ENCODE peak calls at places on chromosomes 13 and 19, in eight cellular contexts. One of them, this sample, is unnamed.

GRCh38 chr19:741506-742131 is 9.3 kb upstream of the MISP start:
- DNase-seq in trophoblast cell: peak; percentile 13
- DNase-seq in cardiac muscle cell: no peak
- DNase-seq in lower lobe of right lung: no peak
- DNase-seq in breast epithelium: no peak
- DNase-seq in CD4-positive, alpha-beta T cell: no peak
- DNase-seq in heart right ventricle: no peak
- DNase-seq in A549: peak; percentile 66
- DNase-seq in this sample: no peak

GRCh38 chr13:74641586-74641985 is 507.4 kb upstream of the KLF12 start:
- DNase-seq in A549: no peak
- DNase-seq in CD4-positive, alpha-beta T cell: no peak
- DNase-seq in heart right ventricle: no peak
- DNase-seq in cardiac muscle cell: no peak
- DNase-seq in lower lobe of right lung: no peak
- DNase-seq in breast epithelium: no peak
- DNase-seq in trophoblast cell: no peak
- DNase-seq in this sample: no peak

GRCh38 chr13:34224877-34225276 is 406.9 kb downstream of the RFC3 start:
- DNase-seq in breast epithelium: no peak
- DNase-seq in trophoblast cell: peak; percentile 61
- DNase-seq in A549: no peak
- DNase-seq in cardiac muscle cell: no peak
- DNase-seq in CD4-positive, alpha-beta T cell: no peak
- DNase-seq in lower lobe of right lung: no peak
- DNase-seq in heart right ventricle: no peak
- DNase-seq in this sample: no peak

GRCh38 chr19:41324921-41325639 is 15.1 kb downstream of the CCDC97 start:
- DNase-seq in lower lobe of right lung: peak; percentile 79
- DNase-seq in heart right ventricle: peak; percentile 89
- DNase-seq in CD4-positive, alpha-beta T cell: no peak
- DNase-seq in breast epithelium: peak; percentile 53
- DNase-seq in trophoblast cell: no peak
- DNase-seq in A549: peak; percentile 79
- DNase-seq in cardiac muscle cell: peak; percentile 85
- DNase-seq in this sample: no peak

GRCh38 chr19:4369888-4370260 is 26.5 kb downstream of the MPND start:
- DNase-seq in CD4-positive, alpha-beta T cell: peak; percentile 68
- DNase-seq in heart right ventricle: no peak
- DNase-seq in cardiac muscle cell: no peak
- DNase-seq in A549: no peak
- DNase-seq in breast epithelium: no peak
- DNase-seq in trophoblast cell: no peak
- DNase-seq in lower lobe of right lung: peak; percentile 74
- DNase-seq in this sample: peak; percentile 65

GRCh38 chr13:46522692-46523040 is 30.3 kb upstream of the LRCH1 start:
- DNase-seq in trophoblast cell: no peak
- DNase-seq in CD4-positive, alpha-beta T cell: no peak
- DNase-seq in A549: no peak
- DNase-seq in heart right ventricle: no peak
- DNase-seq in breast epithelium: no peak
- DNase-seq in lower lobe of right lung: no peak
- DNase-seq in cardiac muscle cell: no peak
- DNase-seq in this sample: no peak

GRCh38 chr13:44004881-44005280 is 125.2 kb downstream of the LACC1 start:
- DNase-seq in A549: no peak
- DNase-seq in trophoblast cell: no peak
- DNase-seq in breast epithelium: no peak
- DNase-seq in cardiac muscle cell: peak; percentile 56
- DNase-seq in CD4-positive, alpha-beta T cell: no peak
- DNase-seq in heart right ventricle: no peak
- DNase-seq in lower lobe of right lung: no peak
- DNase-seq in this sample: no peak

GRCh38 chr19:31231181-31231580 is 118.1 kb downstream of the TSHZ3 start:
- DNase-seq in A549: no peak
- DNase-seq in trophoblast cell: peak; percentile 48
- DNase-seq in breast epithelium: no peak
- DNase-seq in heart right ventricle: no peak
- DNase-seq in CD4-positive, alpha-beta T cell: no peak
- DNase-seq in lower lobe of right lung: no peak
- DNase-seq in cardiac muscle cell: no peak
- DNase-seq in this sample: no peak

GRCh38 chr13:45728759-45729158 is 26.6 kb downstream of the CBY2 start:
- DNase-seq in A549: peak; percentile 42
- DNase-seq in CD4-positive, alpha-beta T cell: no peak
- DNase-seq in cardiac muscle cell: peak; percentile 7
- DNase-seq in breast epithelium: no peak
- DNase-seq in heart right ventricle: no peak
- DNase-seq in lower lobe of right lung: no peak
- DNase-seq in trophoblast cell: no peak
- DNase-seq in this sample: no peak

GRCh38 chr13:103694471-103694870 is 628.3 kb upstream of the SLC10A2 start:
- DNase-seq in A549: no peak
- DNase-seq in breast epithelium: no peak
- DNase-seq in heart right ventricle: no peak
- DNase-seq in cardiac muscle cell: no peak
- DNase-seq in trophoblast cell: no peak
- DNase-seq in lower lobe of right lung: no peak
- DNase-seq in CD4-positive, alpha-beta T cell: no peak
- DNase-seq in this sample: no peak

GRCh38 chr13:24670927-24671326 is 9.3 kb upstream of the ATP12A start:
- DNase-seq in cardiac muscle cell: peak; percentile 23
- DNase-seq in heart right ventricle: no peak
- DNase-seq in lower lobe of right lung: no peak
- DNase-seq in breast epithelium: no peak
- DNase-seq in CD4-positive, alpha-beta T cell: no peak
- DNase-seq in trophoblast cell: peak; percentile 38
- DNase-seq in A549: peak; percentile 60
- DNase-seq in this sample: no peak

GRCh38 chr19:41299046-41299754 is 10.8 kb upstream of the CCDC97 start:
- DNase-seq in cardiac muscle cell: no peak
- DNase-seq in A549: no peak
- DNase-seq in CD4-positive, alpha-beta T cell: no peak
- DNase-seq in lower lobe of right lung: peak; percentile 66
- DNase-seq in breast epithelium: peak; percentile 56
- DNase-seq in heart right ventricle: no peak
- DNase-seq in trophoblast cell: no peak
- DNase-seq in this sample: no peak

GRCh38 chr19:33392341-33393285 is 19.1 kb downstream of the CEBPG start:
- DNase-seq in breast epithelium: no peak
- DNase-seq in cardiac muscle cell: no peak
- DNase-seq in A549: no peak
- DNase-seq in lower lobe of right lung: peak; percentile 54
- DNase-seq in CD4-positive, alpha-beta T cell: no peak
- DNase-seq in heart right ventricle: no peak
- DNase-seq in trophoblast cell: no peak
- DNase-seq in this sample: peak; percentile 7

GRCh38 chr19:34188388-34188787 is 16.1 kb downstream of the LSM14A start:
- DNase-seq in breast epithelium: no peak
- DNase-seq in trophoblast cell: peak; percentile 11
- DNase-seq in heart right ventricle: no peak
- DNase-seq in cardiac muscle cell: peak; percentile 23
- DNase-seq in lower lobe of right lung: no peak
- DNase-seq in CD4-positive, alpha-beta T cell: no peak
- DNase-seq in A549: no peak
- DNase-seq in this sample: no peak

GRCh38 chr19:38838208-38838985 is 6.8 kb upstream of the ECH1 start:
- DNase-seq in A549: peak; percentile 62
- DNase-seq in heart right ventricle: no peak
- DNase-seq in CD4-positive, alpha-beta T cell: peak; percentile 33
- DNase-seq in trophoblast cell: peak; percentile 97
- DNase-seq in cardiac muscle cell: no peak
- DNase-seq in lower lobe of right lung: no peak
- DNase-seq in breast epithelium: peak; percentile 70
- DNase-seq in this sample: no peak

GRCh38 chr13:99033814-99034213 is 56.0 kb upstream of the DOCK9 start:
- DNase-seq in A549: no peak
- DNase-seq in CD4-positive, alpha-beta T cell: no peak
- DNase-seq in cardiac muscle cell: peak; percentile 52
- DNase-seq in lower lobe of right lung: no peak
- DNase-seq in heart right ventricle: no peak
- DNase-seq in breast epithelium: no peak
- DNase-seq in trophoblast cell: no peak
- DNase-seq in this sample: no peak

GRCh38 chr13:95644611-95645052 is at the start of gene DZIP1:
- DNase-seq in lower lobe of right lung: peak; percentile 60
- DNase-seq in heart right ventricle: peak; percentile 74
- DNase-seq in breast epithelium: peak; percentile 37
- DNase-seq in CD4-positive, alpha-beta T cell: no peak
- DNase-seq in A549: peak; percentile 83
- DNase-seq in cardiac muscle cell: peak; percentile 91
- DNase-seq in trophoblast cell: peak; percentile 53
- DNase-seq in this sample: no peak

GRCh38 chr19:48645652-48646191 is at the start of gene CA11:
- DNase-seq in lower lobe of right lung: no peak
- DNase-seq in A549: peak; percentile 68
- DNase-seq in trophoblast cell: no peak
- DNase-seq in cardiac muscle cell: peak; percentile 41
- DNase-seq in heart right ventricle: no peak
- DNase-seq in CD4-positive, alpha-beta T cell: no peak
- DNase-seq in breast epithelium: no peak
- DNase-seq in this sample: no peak

GRCh38 chr13:32840840-32841713 is 175.1 kb upstream of the KL start:
- DNase-seq in heart right ventricle: peak; percentile 47
- DNase-seq in A549: no peak
- DNase-seq in breast epithelium: no peak
- DNase-seq in cardiac muscle cell: no peak
- DNase-seq in lower lobe of right lung: no peak
- DNase-seq in CD4-positive, alpha-beta T cell: no peak
- DNase-seq in trophoblast cell: no peak
- DNase-seq in this sample: no peak

GRCh38 chr19:58562126-58563033 is 4.0 kb upstream of the UBE2M start:
- DNase-seq in cardiac muscle cell: peak; percentile 61
- DNase-seq in A549: no peak
- DNase-seq in CD4-positive, alpha-beta T cell: no peak
- DNase-seq in breast epithelium: no peak
- DNase-seq in lower lobe of right lung: peak; percentile 66
- DNase-seq in trophoblast cell: no peak
- DNase-seq in heart right ventricle: no peak
- DNase-seq in this sample: no peak

GRCh38 chr19:1324792-1325567 is 39.3 kb downstream of the EFNA2 start:
- DNase-seq in trophoblast cell: peak; percentile 51
- DNase-seq in heart right ventricle: peak; percentile 57
- DNase-seq in CD4-positive, alpha-beta T cell: no peak
- DNase-seq in cardiac muscle cell: peak; percentile 84
- DNase-seq in A549: peak; percentile 78
- DNase-seq in breast epithelium: peak; percentile 28
- DNase-seq in lower lobe of right lung: peak; percentile 56
- DNase-seq in this sample: no peak

GRCh38 chr13:108486096-108486495 is 143.3 kb upstream of the MYO16 start:
- DNase-seq in A549: no peak
- DNase-seq in trophoblast cell: no peak
- DNase-seq in lower lobe of right lung: no peak
- DNase-seq in heart right ventricle: no peak
- DNase-seq in breast epithelium: no peak
- DNase-seq in cardiac muscle cell: no peak
- DNase-seq in CD4-positive, alpha-beta T cell: no peak
- DNase-seq in this sample: no peak

GRCh38 chr13:72463561-72463960 is 263.9 kb downstream of the MZT1 start:
- DNase-seq in lower lobe of right lung: no peak
- DNase-seq in cardiac muscle cell: peak; percentile 45
- DNase-seq in A549: no peak
- DNase-seq in CD4-positive, alpha-beta T cell: no peak
- DNase-seq in heart right ventricle: peak; percentile 18
- DNase-seq in breast epithelium: no peak
- DNase-seq in trophoblast cell: no peak
- DNase-seq in this sample: no peak

GRCh38 chr19:19750131-19750841 is 17.4 kb upstream of the ZNF14 start:
- DNase-seq in A549: no peak
- DNase-seq in heart right ventricle: no peak
- DNase-seq in trophoblast cell: no peak
- DNase-seq in CD4-positive, alpha-beta T cell: no peak
- DNase-seq in lower lobe of right lung: no peak
- DNase-seq in cardiac muscle cell: no peak
- DNase-seq in breast epithelium: no peak
- DNase-seq in this sample: no peak
- H3K9me3 ChIP-seq in A549: no peaks in the 10 kb centered on the region
- H3K9me3 ChIP-seq in heart right ventricle: no peaks in the 10 kb centered on the region
- H3K9me3 ChIP-seq in trophoblast cell: peaks cover 64% of the 10 kb centered on the region
- H3K9me3 ChIP-seq in CD4-positive, alpha-beta T cell: no peaks in the 10 kb centered on the region
- H3K9me3 ChIP-seq in lower lobe of right lung: no peaks in the 10 kb centered on the region
- H3K9me3 ChIP-seq in cardiac muscle cell: no peaks in the 10 kb centered on the region
- H3K9me3 ChIP-seq in breast epithelium: no peaks in the 10 kb centered on the region
- H3K9me3 ChIP-seq in this sample: no peaks in the 10 kb centered on the region

GRCh38 chr13:112592181-112592580 is 4.2 kb upstream of the TUBGCP3 start:
- DNase-seq in lower lobe of right lung: no peak
- DNase-seq in breast epithelium: no peak
- DNase-seq in trophoblast cell: no peak
- DNase-seq in A549: no peak
- DNase-seq in heart right ventricle: no peak
- DNase-seq in cardiac muscle cell: no peak
- DNase-seq in CD4-positive, alpha-beta T cell: no peak
- DNase-seq in this sample: no peak
- H3K9me3 ChIP-seq in lower lobe of right lung: no peaks in the 10 kb centered on the region
- H3K9me3 ChIP-seq in breast epithelium: no peaks in the 10 kb centered on the region
- H3K9me3 ChIP-seq in trophoblast cell: no peaks in the 10 kb centered on the region
- H3K9me3 ChIP-seq in A549: no peaks in the 10 kb centered on the region
- H3K9me3 ChIP-seq in heart right ventricle: no peaks in the 10 kb centered on the region
- H3K9me3 ChIP-seq in cardiac muscle cell: no peaks in the 10 kb centered on the region
- H3K9me3 ChIP-seq in CD4-positive, alpha-beta T cell: no peaks in the 10 kb centered on the region
- H3K9me3 ChIP-seq in this sample: no peaks in the 10 kb centered on the region

DNA sequence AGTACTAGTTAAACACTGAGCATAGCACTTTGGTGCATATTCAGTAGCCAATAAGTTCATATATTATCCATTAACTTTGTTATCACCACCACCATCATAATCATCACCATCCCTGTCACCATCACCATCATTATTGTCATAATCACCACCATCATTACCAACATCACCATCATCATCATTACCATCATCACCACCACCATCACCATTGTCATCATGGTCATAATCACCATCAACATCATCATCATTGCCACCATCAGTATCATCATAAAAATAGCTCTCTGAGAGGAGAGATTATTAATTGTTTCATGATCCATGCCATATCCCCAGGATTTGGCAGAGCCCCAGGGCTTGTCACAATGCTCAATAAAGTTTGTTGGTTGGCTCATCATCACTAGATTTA is 49.3 kb downstream of the MBD3L1 start:
- DNase-seq in lower lobe of right lung: no peak
- DNase-seq in cardiac muscle cell: no peak
- DNase-seq in CD4-positive, alpha-beta T cell: no peak
- DNase-seq in A549: no peak
- DNase-seq in breast epithelium: no peak
- DNase-seq in heart right ventricle: no peak
- DNase-seq in trophoblast cell: no peak
- DNase-seq in this sample: no peak
- H3K9me3 ChIP-seq in lower lobe of right lung: no peaks in the 10 kb centered on the region
- H3K9me3 ChIP-seq in cardiac muscle cell: peaks cover 2% of the 10 kb centered on the region
- H3K9me3 ChIP-seq in CD4-positive, alpha-beta T cell: peaks cover 7% of the 10 kb centered on the region
- H3K9me3 ChIP-seq in A549: no peaks in the 10 kb centered on the region
- H3K9me3 ChIP-seq in breast epithelium: peaks cover 12% of the 10 kb centered on the region
- H3K9me3 ChIP-seq in heart right ventricle: no peaks in the 10 kb centered on the region
- H3K9me3 ChIP-seq in trophoblast cell: peaks cover 35% of the 10 kb centered on the region
- H3K9me3 ChIP-seq in this sample: no peaks in the 10 kb centered on the region

DNA sequence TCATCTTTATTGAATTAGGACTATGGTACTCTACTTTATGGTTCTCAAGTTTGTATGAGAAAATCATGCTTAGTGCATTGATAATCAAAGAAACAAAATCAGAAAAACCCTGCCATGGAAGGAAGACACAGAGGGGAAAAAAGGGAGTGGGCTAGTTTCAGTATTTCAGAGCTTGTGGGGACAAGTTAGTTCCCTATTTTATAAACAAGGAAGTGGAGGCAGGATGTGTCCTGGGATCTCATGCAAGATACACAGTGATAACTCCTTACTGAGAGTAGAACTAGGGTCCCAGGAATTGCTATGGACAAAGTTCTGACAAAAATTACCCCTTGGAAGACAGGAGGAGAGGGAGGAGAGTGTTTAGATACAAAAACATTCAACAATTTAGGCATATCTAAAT is 1277.3 kb downstream of the UQCRFS1 start:
- DNase-seq in cardiac muscle cell: no peak
- DNase-seq in CD4-positive, alpha-beta T cell: no peak
- DNase-seq in heart right ventricle: no peak
- DNase-seq in breast epithelium: no peak
- DNase-seq in lower lobe of right lung: no peak
- DNase-seq in A549: no peak
- DNase-seq in trophoblast cell: no peak
- DNase-seq in this sample: no peak
- H3K9me3 ChIP-seq in cardiac muscle cell: no peaks in the 10 kb centered on the region
- H3K9me3 ChIP-seq in CD4-positive, alpha-beta T cell: no peaks in the 10 kb centered on the region
- H3K9me3 ChIP-seq in heart right ventricle: no peaks in the 10 kb centered on the region
- H3K9me3 ChIP-seq in breast epithelium: no peaks in the 10 kb centered on the region
- H3K9me3 ChIP-seq in lower lobe of right lung: no peaks in the 10 kb centered on the region
- H3K9me3 ChIP-seq in A549: peaks cover 7% of the 10 kb centered on the region
- H3K9me3 ChIP-seq in trophoblast cell: peaks cover 13% of the 10 kb centered on the region
- H3K9me3 ChIP-seq in this sample: no peaks in the 10 kb centered on the region

This sample was measured in T-helper 17 cell.